ENCODE peak calls at places on chromosomes 4 and X, in ten cellular contexts. S is MM.1S, K is thoracic aorta, X is heart left ventricle, C is Peyer's patch, I is cardiac muscle cell, N is AG04450, M is PC-9, B is dorsolateral prefrontal cortex, J is CD14-positive monocyte. V is an unnamed sample.

GRCh38 chr4:74006009-74006476 is 7.6 kb upstream of the CXCL5 start:
- DNase-seq in N (no peak), X (no peak), B (no peak), I (peak), S (no peak), J (no peak), C (no peak), M (no peak), K (no peak), V (no peak)

GRCh38 chr4:77240469-77241066 is 83.6 kb downstream of the CCNG2 start:
- DNase-seq in B (peak), J (no peak), X (peak), S (peak), M (peak), N (no peak), K (no peak), I (peak), C (peak), V (peak)

GRCh38 chr4:185542626-185543336 is 7.5 kb upstream of the PDLIM3 start:
- DNase-seq in M (no peak), I (peak), B (no peak), X (peak), N (peak), C (no peak), J (no peak), K (no peak), S (no peak), V (no peak)

GRCh38 chr4:110371016-110371795 is 104.7 kb upstream of the ENPEP start:
- DNase-seq in B (no peak), K (no peak), N (no peak), M (no peak), C (no peak), S (no peak), I (no peak), X (no peak), J (no peak), V (no peak)

GRCh38 chrX:9532349-9532748 is 67.5 kb downstream of the TBL1X start:
- DNase-seq in M (no peak), X (peak), I (peak), N (no peak), J (no peak), C (no peak), S (no peak), K (no peak), B (no peak), V (no peak)

GRCh38 chr4:3440979-3441500 is 728 bp upstream of the HGFAC start:
- DNase-seq in J (peak), N (no peak), C (no peak), K (no peak), I (peak), B (no peak), S (no peak), M (no peak), X (no peak), V (no peak)

GRCh38 chr4:114907514-114908099 is 205.8 kb downstream of the NDST4 start:
- DNase-seq in S (no peak), J (no peak), I (no peak), N (no peak), B (no peak), X (no peak), K (no peak), C (no peak), M (no peak), V (no peak)

GRCh38 chr4:88162636-88163035 is 4.2 kb upstream of the ABCG2 start:
- DNase-seq in M (peak), S (no peak), I (no peak), X (no peak), C (no peak), K (no peak), N (no peak), J (no peak), B (no peak), V (no peak)

GRCh38 chr4:48008021-48008596 is 8.4 kb downstream of the CNGA1 start:
- DNase-seq in S (no peak), C (no peak), X (no peak), I (no peak), N (no peak), B (no peak), M (no peak), K (no peak), J (no peak), V (no peak)

GRCh38 chrX:100658936-100659335 is 14.9 kb downstream of the SRPX2 start:
- DNase-seq in S (no peak), C (no peak), I (no peak), B (no peak), K (no peak), J (no peak), X (no peak), M (peak), N (no peak), V (no peak)

GRCh38 chr4:40685300-40685699 is 55.6 kb upstream of the RBM47 start:
- DNase-seq in I (peak), X (no peak), M (peak), C (no peak), S (no peak), J (no peak), B (no peak), N (peak), K (no peak), V (no peak)

GRCh38 chrX:56745019-56745418 is 16.0 kb downstream of the NBDY start:
- DNase-seq in X (no peak), K (no peak), I (peak), S (no peak), M (peak), J (no peak), B (no peak), N (peak), C (no peak), V (no peak)

GRCh38 chr4:140673729-140674128 is 82.5 kb downstream of the TBC1D9 start:
- DNase-seq in C (no peak), J (no peak), B (no peak), I (no peak), S (no peak), X (no peak), N (peak), M (no peak), K (no peak), V (no peak)

GRCh38 chr4:54737421-54737820 is 79.7 kb downstream of the KIT start:
- DNase-seq in S (no peak), X (no peak), B (no peak), C (no peak), M (no peak), K (no peak), N (no peak), I (no peak), J (no peak), V (no peak)

GRCh38 chrX:130321550-130321949 is 18.2 kb upstream of the SLC25A14 start:
- DNase-seq in K (no peak), I (no peak), B (no peak), S (peak), X (no peak), C (no peak), J (no peak), M (no peak), N (no peak), V (no peak)

GRCh38 chr4:127249066-127249766 is 383.5 kb upstream of the INTU start:
- DNase-seq in B (no peak), C (no peak), N (no peak), X (no peak), M (no peak), I (peak), S (no peak), J (no peak), K (no peak), V (no peak)

GRCh38 chrX:71917621-71918341 is 7.1 kb downstream of the NHSL2 start:
- DNase-seq in X (no peak), M (no peak), N (no peak), I (peak), K (no peak), J (no peak), C (no peak), B (no peak), S (no peak), V (no peak)

GRCh38 chr4:25154594-25155265 is 5.5 kb downstream of the SEPSECS start:
- DNase-seq in M (no peak), B (no peak), N (no peak), X (no peak), C (no peak), I (no peak), K (no peak), S (no peak), J (no peak), V (no peak)

GRCh38 chrX:99705696-99706095 is 704.4 kb downstream of the PCDH19 start:
- DNase-seq in S (no peak), X (no peak), J (no peak), B (no peak), I (no peak), C (no peak), M (no peak), N (no peak), K (no peak), V (no peak)

GRCh38 chr4:90030953-90031352 is 96.2 kb upstream of the CCSER1 start:
- DNase-seq in M (no peak), X (no peak), B (no peak), K (no peak), S (no peak), I (no peak), C (no peak), J (no peak), N (no peak), V (no peak)

GRCh38 chr4:59598233-59598618 is 1601.9 kb upstream of the ADGRL3 start:
- DNase-seq in I (no peak), B (no peak), X (no peak), J (no peak), C (peak), S (no peak), N (no peak), M (no peak), K (no peak), V (no peak)

GRCh38 chr4:138560448-138560847 is 318.3 kb upstream of the SLC7A11 start:
- DNase-seq in B (no peak), X (no peak), C (no peak), M (no peak), K (no peak), N (no peak), S (no peak), I (no peak), J (no peak), V (no peak)

GRCh38 chrX:39969099-39969825 is 128.5 kb downstream of the BCOR start:
- DNase-seq in X (peak), J (no peak), S (no peak), K (no peak), I (no peak), N (no peak), M (no peak), B (no peak), C (no peak), V (no peak)

GRCh38 chrX:41014776-41015175 is 70.5 kb upstream of the USP9X start:
- DNase-seq in C (no peak), N (no peak), K (no peak), S (no peak), B (no peak), I (peak), X (no peak), M (peak), J (no peak), V (no peak)

GRCh38 chr4:138239496-138239895 is 2.7 kb downstream of the SLC7A11 start:
- DNase-seq in M (no peak), J (no peak), N (no peak), B (no peak), I (no peak), C (no peak), X (no peak), K (no peak), S (no peak), V (no peak)

GRCh38 chr4:175823015-175823741 is 11.1 kb upstream of the GPM6A start:
- DNase-seq in C (no peak), M (no peak), K (no peak), S (no peak), N (no peak), I (no peak), B (no peak), X (no peak), J (no peak), V (no peak)

GRCh38 chr4:142883433-142883832 is 37.3 kb upstream of the INPP4B start:
- DNase-seq in K (no peak), C (no peak), J (no peak), I (peak), B (no peak), M (no peak), N (no peak), X (no peak), S (no peak), V (peak)

DNA sequence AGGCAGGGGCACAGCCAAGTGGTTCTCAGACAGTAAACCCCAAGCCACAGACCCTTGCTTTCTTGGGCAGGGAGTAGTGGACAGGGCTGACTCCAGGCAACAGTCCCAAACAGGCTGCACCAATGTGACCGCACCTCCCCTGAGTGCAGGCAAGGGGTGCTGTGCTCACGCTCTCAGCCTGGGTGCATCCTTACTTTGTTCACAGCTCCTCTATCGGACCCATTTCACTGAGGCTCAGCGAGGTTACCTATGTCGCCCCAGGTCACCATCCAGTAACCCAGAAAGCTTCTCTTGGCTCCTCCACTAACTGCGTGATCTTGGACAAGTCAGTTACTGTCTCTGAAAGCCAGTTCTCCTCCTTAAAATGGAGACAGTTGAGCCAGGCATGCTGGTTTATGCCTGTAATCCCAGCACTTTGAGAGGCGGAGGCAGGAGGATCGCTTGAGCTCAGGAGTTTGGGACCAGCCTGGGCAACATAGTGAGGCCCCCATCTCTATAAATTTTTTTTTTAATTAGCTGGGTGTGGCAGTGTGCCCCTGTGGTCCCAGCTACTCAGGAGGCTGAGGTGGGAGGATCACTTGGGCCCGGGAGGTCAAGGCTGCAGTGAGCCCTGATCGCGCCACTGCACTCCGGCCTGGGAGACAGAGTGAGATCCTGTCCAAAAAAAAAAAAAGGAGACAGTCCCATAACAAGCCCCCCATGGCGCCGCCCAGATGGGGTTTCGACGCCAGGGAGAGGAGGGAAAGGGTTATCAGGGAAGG is 823 bp upstream of the MAN2B2 start:
- DNase-seq in J (no peak), B (no peak), S (no peak), M (no peak), K (no peak), C (no peak), I (no peak), N (no peak), X (no peak), V (no peak)
- TF ChIP-seq CTCF in J (no peak), B (no peak), S (no peak), M (no peak), K (no peak), C (no peak), I (no peak), N (no peak), X (no peak), V (no peak)

GRCh38 chrX:118824173-118824782 is 654 bp downstream of the ZCCHC12 start:
- DNase-seq in I (no peak), X (no peak), S (no peak), M (no peak), N (no peak), J (no peak), B (no peak), K (no peak), C (no peak), V (peak)
- TF ChIP-seq CTCF in I (no peak), X (no peak), S (no peak), M (no peak), N (no peak), J (no peak), B (no peak), K (no peak), C (no peak), V (no peak)

DNA sequence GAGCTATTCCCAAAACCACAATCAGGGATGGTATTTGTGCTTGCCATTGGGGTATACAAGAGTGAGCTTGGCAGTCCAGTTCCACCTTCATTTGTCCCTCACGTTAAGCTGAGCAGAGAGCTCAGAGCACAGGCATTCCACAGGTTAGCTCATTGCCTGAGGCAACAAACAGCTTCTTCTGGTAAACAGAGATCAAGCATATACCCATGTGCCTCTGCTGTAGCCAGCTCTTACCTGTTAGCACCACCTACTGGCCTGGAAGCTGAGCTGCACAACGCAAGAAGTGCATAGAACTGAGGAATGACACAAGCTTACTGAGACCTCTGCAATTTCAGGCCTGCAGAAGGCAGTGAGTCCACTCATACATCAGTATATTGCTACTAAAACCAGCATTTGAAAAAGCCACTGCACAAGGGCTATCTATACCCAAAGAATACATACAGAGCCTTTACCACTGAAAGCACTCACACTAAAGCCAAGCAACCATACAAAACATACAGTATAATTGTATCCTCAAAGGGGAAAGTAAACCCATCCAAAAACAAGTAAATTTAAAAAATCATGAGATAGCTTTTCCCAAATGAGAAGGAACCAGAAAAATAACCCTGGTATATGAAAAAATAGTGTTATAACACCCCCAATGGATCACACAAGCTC is 258.3 kb upstream of the GABRA2 start:
- DNase-seq in J (no peak), K (no peak), M (peak), N (peak), S (peak), C (no peak), B (no peak), X (no peak), I (peak), V (peak)
- TF ChIP-seq CTCF in J (peak), K (no peak), M (peak), N (peak), S (peak), C (peak), B (peak), X (no peak), I (peak), V (peak)

GRCh38 chrX:139974496-139974895 is 9.2 kb upstream of the CXorf66 start:
- DNase-seq in N (no peak), M (no peak), J (no peak), I (no peak), X (no peak), B (no peak), K (no peak), S (no peak), C (no peak), V (no peak)
- TF ChIP-seq CTCF in N (no peak), M (no peak), J (no peak), I (no peak), X (no peak), B (no peak), K (no peak), S (no peak), C (no peak), V (no peak)

DNA sequence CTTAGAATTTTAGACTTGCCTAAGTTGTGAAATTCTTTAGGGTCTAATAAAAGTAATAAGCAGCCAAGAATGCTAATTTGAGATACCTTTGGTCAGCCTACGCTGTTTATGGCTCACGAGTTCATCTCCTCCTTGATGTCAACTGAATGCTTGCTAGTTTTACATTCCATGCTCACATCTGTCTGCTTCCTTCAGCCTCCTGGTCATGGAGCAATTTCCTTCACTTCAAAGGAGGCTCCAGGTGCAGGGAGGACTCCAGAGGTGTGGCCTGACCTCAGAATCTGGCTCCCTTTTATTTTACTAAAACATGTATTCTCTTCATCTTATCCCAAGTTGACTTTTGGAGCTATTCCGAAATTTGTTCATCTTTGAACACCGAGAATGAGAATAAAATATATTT is 23.3 kb upstream of the LNX1 start:
- DNase-seq in M (no peak), K (no peak), B (no peak), I (no peak), N (no peak), S (no peak), J (no peak), X (no peak), C (no peak), V (no peak)
- TF ChIP-seq CTCF in M (peak), K (no peak), B (no peak), I (no peak), N (peak), S (no peak), J (no peak), X (no peak), C (peak), V (no peak)

GRCh38 chrX:26664919-26665318 is 448.9 kb downstream of the MAGEB5 start:
- DNase-seq in N (no peak), S (no peak), J (no peak), K (no peak), I (no peak), B (no peak), C (no peak), M (no peak), X (no peak), V (no peak)
- TF ChIP-seq CTCF in N (no peak), S (no peak), J (no peak), K (no peak), I (no peak), B (no peak), C (no peak), M (peak), X (no peak), V (no peak)

DNA sequence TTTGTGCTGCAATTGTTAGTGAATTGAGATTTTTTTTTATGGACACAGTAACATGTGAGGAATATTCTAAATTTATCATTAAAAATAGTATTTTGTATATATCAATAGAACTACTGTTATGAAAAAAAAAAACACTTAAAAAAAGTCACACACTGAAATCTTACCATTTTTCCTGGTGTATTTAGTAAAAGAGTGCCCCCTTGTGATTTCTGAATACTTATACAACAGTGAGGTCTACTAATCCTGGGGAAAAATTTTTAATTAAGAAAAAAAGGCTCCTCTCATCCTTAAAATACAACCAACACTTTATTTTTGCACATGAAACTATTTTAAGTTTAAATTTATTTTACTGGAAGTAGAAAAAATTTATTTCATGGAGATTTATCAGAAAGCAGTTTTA is 56.4 kb upstream of the SPOCK3 start:
- DNase-seq in J (no peak), I (peak), X (no peak), N (no peak), S (peak), K (no peak), B (no peak), C (no peak), M (no peak), V (no peak)
- TF ChIP-seq CTCF in J (peak), I (no peak), X (peak), N (no peak), S (peak), K (no peak), B (peak), C (no peak), M (peak), V (peak)